ENCODE peak calls at places on chromosomes 11 and 22, in ten cellular contexts. E is GM23248; V is PC-3; M is OCI-LY7; S is heart left ventricle; P is AG04450; C is naive thymus-derived CD4-positive, alpha-beta T cell; B is neural progenitor cell; J is suprapubic skin; Y is RWPE1. Q is an unnamed sample.
A peak's percentile ranks its signal among the peaks of the same experiment; 100 is the strongest.

GRCh38 chr11:74278721-74279148 is 32.7 kb downstream of the P4HA3 start:
- DNase-seq in E (peak; percentile 92), V (peak; percentile 93), M (no peak), S (peak; percentile 36), P (peak; percentile 98), C (no peak), B (no peak), J (no peak), Y (peak; percentile 36), Q (no peak)

GRCh38 chr11:67283490-67283963 is 5.6 kb upstream of the ANKRD13D start:
- DNase-seq in E (no peak), V (no peak), M (no peak), S (peak; percentile 27), P (no peak), C (no peak), B (no peak), J (no peak), Y (no peak), Q (peak; percentile 69)

GRCh38 chr22:43126506-43127165 is 16.1 kb downstream of the BIK start:
- DNase-seq in E (peak; percentile 83), V (peak; percentile 88), M (no peak), S (no peak), P (peak; percentile 60), C (no peak), B (no peak), J (no peak), Y (peak; percentile 92), Q (no peak)

GRCh38 chr11:36619502-36619901 is 21.5 kb upstream of the RAG2 start:
- DNase-seq in E (no peak), V (no peak), M (no peak), S (no peak), P (no peak), C (no peak), B (no peak), J (no peak), Y (no peak), Q (no peak)

GRCh38 chr11:18749681-18750319 is 23.8 kb upstream of the IGSF22 start:
- DNase-seq in E (peak; percentile 85), V (peak; percentile 82), M (no peak), S (no peak), P (peak; percentile 29), C (no peak), B (no peak), J (no peak), Y (peak; percentile 60), Q (no peak)

GRCh38 chr22:32708835-32709234 is 92.7 kb upstream of the TIMP3 start:
- DNase-seq in E (peak; percentile 90), V (no peak), M (no peak), S (peak; percentile 18), P (no peak), C (no peak), B (no peak), J (no peak), Y (no peak), Q (no peak)

GRCh38 chr22:30717331-30717921 is 22.8 kb downstream of the OSBP2 start:
- DNase-seq in E (peak; percentile 91), V (peak; percentile 88), M (no peak), S (no peak), P (peak; percentile 24), C (no peak), B (no peak), J (no peak), Y (peak; percentile 26), Q (no peak)

GRCh38 chr11:70146309-70146708 is 56.8 kb upstream of the FADD start:
- DNase-seq in E (peak; percentile 44), V (no peak), M (no peak), S (no peak), P (no peak), C (no peak), B (no peak), J (no peak), Y (no peak), Q (no peak)

GRCh38 chr22:39087098-39087497 is 9.9 kb upstream of the APOBEC3H start:
- DNase-seq in E (no peak), V (no peak), M (no peak), S (no peak), P (no peak), C (no peak), B (no peak), J (no peak), Y (no peak), Q (no peak)

GRCh38 chr11:44133335-44133946 is 38.0 kb downstream of the EXT2 start:
- DNase-seq in E (peak; percentile 66), V (peak; percentile 59), M (peak; percentile 18), S (no peak), P (no peak), C (no peak), B (peak; percentile 61), J (no peak), Y (peak; percentile 30), Q (no peak)

GRCh38 chr11:64238999-64239398 is 1.9 kb upstream of the FKBP2 start:
- DNase-seq in E (no peak), V (no peak), M (peak; percentile 40), S (no peak), P (no peak), C (no peak), B (no peak), J (no peak), Y (no peak), Q (no peak)
- H3K27ac ChIP-seq in E (no peak overlapping the region), V (no peak overlapping the region), M (peak overlapping the region; percentile 91), S (no peak overlapping the region), P (no peak overlapping the region), C (peak overlapping the region; percentile 42), B (no peak overlapping the region), J (peak overlapping the region; percentile 97), Y (peak overlapping the region; percentile 98), Q (peak overlapping the region; percentile 98)

DNA sequence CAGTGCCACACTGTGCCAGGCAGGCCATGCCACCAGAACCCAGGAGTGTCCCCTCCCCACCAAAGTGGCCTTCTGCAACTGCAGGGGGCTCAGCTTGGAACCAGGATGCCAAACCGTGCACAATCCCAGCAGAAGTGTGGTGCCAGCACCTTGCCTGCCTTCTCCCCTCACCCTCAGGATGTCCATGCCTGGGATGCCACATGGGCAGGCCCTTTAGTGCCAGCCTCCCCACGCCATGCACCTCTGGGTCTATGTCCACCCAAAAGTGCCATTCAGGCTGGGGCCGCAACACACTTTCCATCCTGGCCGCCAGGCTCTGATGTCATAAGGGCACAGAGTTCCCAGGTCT is 8.7 kb upstream of the TBC1D22A start:
- DNase-seq in E (no peak), V (no peak), M (no peak), S (no peak), P (no peak), C (no peak), B (no peak), J (no peak), Y (no peak), Q (no peak)
- H3K27ac ChIP-seq in E (peak overlapping the region; percentile 98), V (peak overlapping the region; percentile 99), M (no peak overlapping the region), S (peak overlapping the region; percentile 88), P (peak overlapping the region; percentile 92), C (no peak overlapping the region), B (no peak overlapping the region), J (peak overlapping the region; percentile 93), Y (peak overlapping the region; percentile 98), Q (peak overlapping the region; percentile 91)

GRCh38 chr11:772429-773390 is 4.6 kb downstream of the GATD1 start:
- DNase-seq in E (no peak), V (no peak), M (no peak), S (no peak), P (no peak), C (no peak), B (peak; percentile 2), J (no peak), Y (no peak), Q (peak; percentile 61)
- H3K27ac ChIP-seq in E (no peak overlapping the region), V (no peak overlapping the region), M (no peak overlapping the region), S (no peak overlapping the region), P (no peak overlapping the region), C (no peak overlapping the region), B (no peak overlapping the region), J (peak overlapping the region; percentile 22), Y (peak overlapping the region; percentile 81), Q (no peak overlapping the region)

GRCh38 chr11:80698646-80699045 is 1257.8 kb upstream of the TENM4 start:
- DNase-seq in E (no peak), V (peak; percentile 20), M (no peak), S (no peak), P (no peak), C (no peak), B (no peak), J (no peak), Y (peak; percentile 2), Q (no peak)
- H3K27ac ChIP-seq in E (no peak overlapping the region), V (peak overlapping the region; percentile 97), M (no peak overlapping the region), S (no peak overlapping the region), P (no peak overlapping the region), C (no peak overlapping the region), B (no peak overlapping the region), J (no peak overlapping the region), Y (no peak overlapping the region), Q (no peak overlapping the region)

DNA sequence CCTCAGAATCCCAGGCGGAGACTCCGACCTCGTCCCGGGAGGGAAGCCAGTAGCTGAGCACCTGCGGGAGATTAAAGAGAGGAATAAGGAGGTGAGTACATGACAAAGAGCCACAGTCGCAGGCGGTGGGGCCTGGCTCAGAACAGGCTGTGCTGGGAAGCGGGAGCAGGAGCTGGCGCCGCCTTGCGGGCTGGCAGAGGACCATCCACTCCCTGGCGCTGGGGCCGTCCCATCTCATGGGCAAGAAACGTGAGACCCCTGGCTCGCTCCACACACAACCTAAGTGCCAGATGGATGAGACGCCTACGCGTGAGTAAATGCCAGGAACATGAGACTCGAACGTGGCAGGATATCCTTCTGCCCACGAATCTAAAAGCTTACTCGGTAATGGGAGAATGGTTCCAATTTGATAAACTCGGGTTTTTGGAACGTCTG is 6.3 kb downstream of the CEND1 start:
- DNase-seq in E (peak; percentile 94), V (peak; percentile 80), M (no peak), S (peak; percentile 63), P (peak; percentile 89), C (no peak), B (peak; percentile 94), J (peak; percentile 91), Y (peak; percentile 52), Q (peak; percentile 92)
- H3K27ac ChIP-seq in E (peak overlapping the region; percentile 78), V (no peak overlapping the region), M (no peak overlapping the region), S (no peak overlapping the region), P (peak overlapping the region; percentile 90), C (no peak overlapping the region), B (no peak overlapping the region), J (no peak overlapping the region), Y (peak overlapping the region; percentile 65), Q (no peak overlapping the region)

GRCh38 chr11:30567148-30567547 is 19.0 kb downstream of the MPPED2 start:
- DNase-seq in E (no peak), V (no peak), M (no peak), S (no peak), P (no peak), C (no peak), B (no peak), J (no peak), Y (no peak), Q (no peak)
- H3K27ac ChIP-seq in E (no peak overlapping the region), V (no peak overlapping the region), M (no peak overlapping the region), S (no peak overlapping the region), P (no peak overlapping the region), C (no peak overlapping the region), B (no peak overlapping the region), J (no peak overlapping the region), Y (no peak overlapping the region), Q (no peak overlapping the region)